ENCODE peak calls at places on chromosomes 13 and 19, in nine cellular contexts. One of them, this sample, is unnamed.

GRCh38 chr13:95641961-95642621 is 2.4 kb downstream of the DZIP1 start:
- DNase-seq in heart right ventricle: no peak
- DNase-seq in caudate nucleus: no peak
- DNase-seq in uterus: peak
- DNase-seq in stomach: peak
- DNase-seq in lower lobe of right lung: peak
- DNase-seq in H1: peak
- DNase-seq in CD8-positive, alpha-beta memory T cell: no peak
- DNase-seq in heart left ventricle: peak
- DNase-seq in this sample: no peak

GRCh38 chr19:49056101-49056901 is 1.2 kb downstream of the CGB7 start:
- DNase-seq in lower lobe of right lung: peak
- DNase-seq in stomach: peak
- DNase-seq in uterus: peak
- DNase-seq in CD8-positive, alpha-beta memory T cell: peak
- DNase-seq in H1: peak
- DNase-seq in caudate nucleus: no peak
- DNase-seq in heart right ventricle: peak
- DNase-seq in heart left ventricle: peak
- DNase-seq in this sample: peak

GRCh38 chr19:45645631-45646344 is 6.6 kb upstream of the EML2 start:
- DNase-seq in CD8-positive, alpha-beta memory T cell: peak
- DNase-seq in caudate nucleus: peak
- DNase-seq in uterus: peak
- DNase-seq in stomach: peak
- DNase-seq in H1: peak
- DNase-seq in heart left ventricle: peak
- DNase-seq in heart right ventricle: peak
- DNase-seq in lower lobe of right lung: peak
- DNase-seq in this sample: peak

GRCh38 chr19:49342291-49342721 is 7.1 kb downstream of the CD37 start:
- DNase-seq in stomach: no peak
- DNase-seq in H1: no peak
- DNase-seq in lower lobe of right lung: peak
- DNase-seq in CD8-positive, alpha-beta memory T cell: no peak
- DNase-seq in heart left ventricle: no peak
- DNase-seq in heart right ventricle: no peak
- DNase-seq in uterus: no peak
- DNase-seq in caudate nucleus: no peak
- DNase-seq in this sample: no peak

GRCh38 chr13:31380728-31381127 is 181.0 kb downstream of the B3GLCT start:
- DNase-seq in heart left ventricle: no peak
- DNase-seq in caudate nucleus: no peak
- DNase-seq in uterus: no peak
- DNase-seq in lower lobe of right lung: no peak
- DNase-seq in H1: no peak
- DNase-seq in stomach: no peak
- DNase-seq in CD8-positive, alpha-beta memory T cell: no peak
- DNase-seq in heart right ventricle: no peak
- DNase-seq in this sample: no peak

GRCh38 chr19:19064811-19065745 is 1.3 kb downstream of the SLC25A42 start:
- DNase-seq in CD8-positive, alpha-beta memory T cell: peak
- DNase-seq in stomach: no peak
- DNase-seq in heart right ventricle: no peak
- DNase-seq in H1: no peak
- DNase-seq in uterus: no peak
- DNase-seq in lower lobe of right lung: no peak
- DNase-seq in caudate nucleus: no peak
- DNase-seq in heart left ventricle: no peak
- DNase-seq in this sample: no peak

GRCh38 chr19:52022193-52022592 is 6.0 kb downstream of the ZNF614 start:
- DNase-seq in uterus: no peak
- DNase-seq in heart left ventricle: no peak
- DNase-seq in H1: no peak
- DNase-seq in CD8-positive, alpha-beta memory T cell: no peak
- DNase-seq in lower lobe of right lung: no peak
- DNase-seq in heart right ventricle: no peak
- DNase-seq in caudate nucleus: no peak
- DNase-seq in stomach: no peak
- DNase-seq in this sample: no peak

GRCh38 chr19:10112895-10113591 is 1.6 kb downstream of the P2RY11 start:
- DNase-seq in uterus: no peak
- DNase-seq in heart left ventricle: no peak
- DNase-seq in caudate nucleus: no peak
- DNase-seq in lower lobe of right lung: peak
- DNase-seq in stomach: peak
- DNase-seq in CD8-positive, alpha-beta memory T cell: peak
- DNase-seq in heart right ventricle: no peak
- DNase-seq in H1: peak
- DNase-seq in this sample: no peak

GRCh38 chr13:108987488-108987887 is 358.1 kb downstream of the MYO16 start:
- DNase-seq in H1: no peak
- DNase-seq in heart left ventricle: no peak
- DNase-seq in heart right ventricle: no peak
- DNase-seq in uterus: no peak
- DNase-seq in CD8-positive, alpha-beta memory T cell: no peak
- DNase-seq in caudate nucleus: no peak
- DNase-seq in lower lobe of right lung: no peak
- DNase-seq in stomach: no peak
- DNase-seq in this sample: no peak

GRCh38 chr13:26957163-26957562 is 196.6 kb upstream of the GPR12 start:
- DNase-seq in H1: no peak
- DNase-seq in heart left ventricle: no peak
- DNase-seq in heart right ventricle: no peak
- DNase-seq in uterus: no peak
- DNase-seq in lower lobe of right lung: no peak
- DNase-seq in CD8-positive, alpha-beta memory T cell: no peak
- DNase-seq in caudate nucleus: no peak
- DNase-seq in stomach: no peak
- DNase-seq in this sample: no peak

GRCh38 chr19:54196514-54196913 is 4.1 kb upstream of the RPS9 start:
- DNase-seq in heart right ventricle: no peak
- DNase-seq in H1: no peak
- DNase-seq in heart left ventricle: no peak
- DNase-seq in uterus: no peak
- DNase-seq in CD8-positive, alpha-beta memory T cell: no peak
- DNase-seq in stomach: no peak
- DNase-seq in lower lobe of right lung: no peak
- DNase-seq in caudate nucleus: no peak
- DNase-seq in this sample: no peak

GRCh38 chr19:1400281-1401137 is 833 bp downstream of the GAMT start:
- DNase-seq in lower lobe of right lung: no peak
- DNase-seq in caudate nucleus: no peak
- DNase-seq in H1: no peak
- DNase-seq in stomach: peak
- DNase-seq in heart right ventricle: peak
- DNase-seq in CD8-positive, alpha-beta memory T cell: no peak
- DNase-seq in uterus: no peak
- DNase-seq in heart left ventricle: peak
- DNase-seq in this sample: peak

GRCh38 chr13:90315061-90315460 is 1032.4 kb upstream of the MIR17HG start:
- DNase-seq in uterus: no peak
- DNase-seq in heart left ventricle: no peak
- DNase-seq in heart right ventricle: no peak
- DNase-seq in caudate nucleus: no peak
- DNase-seq in lower lobe of right lung: no peak
- DNase-seq in H1: no peak
- DNase-seq in stomach: no peak
- DNase-seq in CD8-positive, alpha-beta memory T cell: no peak
- DNase-seq in this sample: no peak

GRCh38 chr13:97945792-97946419 is 7.6 kb upstream of the IPO5 start:
- DNase-seq in heart left ventricle: no peak
- DNase-seq in H1: no peak
- DNase-seq in stomach: no peak
- DNase-seq in CD8-positive, alpha-beta memory T cell: no peak
- DNase-seq in uterus: no peak
- DNase-seq in caudate nucleus: no peak
- DNase-seq in lower lobe of right lung: no peak
- DNase-seq in heart right ventricle: no peak
- DNase-seq in this sample: peak

DNA sequence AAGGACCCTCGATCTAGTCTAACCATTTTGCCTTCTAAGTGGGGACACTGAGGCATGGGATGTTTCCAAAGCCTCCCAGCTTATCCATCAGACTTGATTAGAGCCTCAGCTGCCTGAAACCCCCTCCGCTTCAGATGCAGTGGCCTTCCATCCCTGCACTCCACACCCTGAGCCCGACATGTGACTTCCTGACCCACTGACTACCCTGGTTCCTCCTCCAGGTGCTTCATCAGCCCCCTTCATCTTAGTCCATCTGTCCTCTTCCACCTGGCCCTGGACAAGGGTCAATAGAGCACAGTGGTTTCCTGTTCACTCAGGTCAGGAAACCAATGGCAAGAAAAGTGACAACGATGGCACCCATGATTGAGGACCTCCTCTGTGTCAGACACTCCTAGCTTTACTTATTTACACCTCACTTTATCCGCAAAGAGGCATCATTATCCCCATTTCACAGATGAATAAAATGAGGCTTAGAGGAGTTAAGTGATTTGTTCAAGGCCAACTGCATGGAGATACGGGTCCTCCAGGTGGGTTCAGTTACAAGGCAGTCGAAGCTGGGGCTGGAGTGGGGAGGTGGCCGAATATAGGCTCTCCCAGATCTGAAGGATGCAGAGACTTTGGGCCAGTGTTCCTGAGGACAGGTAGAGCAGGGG is 81.6 kb upstream of the TM9SF2 start:
- DNase-seq in heart left ventricle: no peak
- DNase-seq in stomach: peak
- DNase-seq in H1: no peak
- DNase-seq in caudate nucleus: no peak
- DNase-seq in uterus: no peak
- DNase-seq in lower lobe of right lung: no peak
- DNase-seq in CD8-positive, alpha-beta memory T cell: no peak
- DNase-seq in heart right ventricle: no peak
- DNase-seq in this sample: no peak
- H3K27ac ChIP-seq in heart left ventricle: no peak
- H3K27ac ChIP-seq in stomach: no peak
- H3K27ac ChIP-seq in H1: no peak
- H3K27ac ChIP-seq in caudate nucleus: no peak
- H3K27ac ChIP-seq in uterus: no peak
- H3K27ac ChIP-seq in lower lobe of right lung: no peak
- H3K27ac ChIP-seq in CD8-positive, alpha-beta memory T cell: no peak
- H3K27ac ChIP-seq in heart right ventricle: no peak
- H3K27ac ChIP-seq in this sample: no peak

GRCh38 chr13:21973437-21974125 is 302.7 kb downstream of the FGF9 start:
- DNase-seq in CD8-positive, alpha-beta memory T cell: no peak
- DNase-seq in H1: no peak
- DNase-seq in caudate nucleus: no peak
- DNase-seq in stomach: no peak
- DNase-seq in uterus: no peak
- DNase-seq in heart left ventricle: no peak
- DNase-seq in heart right ventricle: no peak
- DNase-seq in lower lobe of right lung: no peak
- DNase-seq in this sample: no peak

GRCh38 chr13:21976159-21976558 is 305.3 kb downstream of the FGF9 start:
- DNase-seq in heart right ventricle: no peak
- DNase-seq in lower lobe of right lung: no peak
- DNase-seq in caudate nucleus: no peak
- DNase-seq in stomach: no peak
- DNase-seq in CD8-positive, alpha-beta memory T cell: no peak
- DNase-seq in H1: no peak
- DNase-seq in uterus: no peak
- DNase-seq in heart left ventricle: no peak
- DNase-seq in this sample: no peak

GRCh38 chr13:21971662-21972635 is 301.1 kb downstream of the FGF9 start:
- DNase-seq in CD8-positive, alpha-beta memory T cell: no peak
- DNase-seq in caudate nucleus: no peak
- DNase-seq in heart right ventricle: no peak
- DNase-seq in stomach: no peak
- DNase-seq in uterus: no peak
- DNase-seq in heart left ventricle: no peak
- DNase-seq in H1: no peak
- DNase-seq in lower lobe of right lung: no peak
- DNase-seq in this sample: peak

GRCh38 chr13:21970918-21971317 is 300.0 kb downstream of the FGF9 start:
- DNase-seq in caudate nucleus: no peak
- DNase-seq in heart left ventricle: no peak
- DNase-seq in lower lobe of right lung: no peak
- DNase-seq in uterus: no peak
- DNase-seq in heart right ventricle: no peak
- DNase-seq in CD8-positive, alpha-beta memory T cell: no peak
- DNase-seq in stomach: no peak
- DNase-seq in H1: no peak
- DNase-seq in this sample: no peak

GRCh38 chr13:21974741-21975140 is 303.9 kb downstream of the FGF9 start:
- DNase-seq in stomach: no peak
- DNase-seq in uterus: no peak
- DNase-seq in lower lobe of right lung: no peak
- DNase-seq in caudate nucleus: no peak
- DNase-seq in H1: no peak
- DNase-seq in heart right ventricle: no peak
- DNase-seq in CD8-positive, alpha-beta memory T cell: no peak
- DNase-seq in heart left ventricle: no peak
- DNase-seq in this sample: peak
- H3K27ac ChIP-seq in stomach: no peak
- H3K27ac ChIP-seq in uterus: no peak
- H3K27ac ChIP-seq in lower lobe of right lung: no peak
- H3K27ac ChIP-seq in caudate nucleus: no peak
- H3K27ac ChIP-seq in H1: no peak
- H3K27ac ChIP-seq in heart right ventricle: no peak
- H3K27ac ChIP-seq in CD8-positive, alpha-beta memory T cell: no peak
- H3K27ac ChIP-seq in heart left ventricle: no peak
- H3K27ac ChIP-seq in this sample: peak

DNA sequence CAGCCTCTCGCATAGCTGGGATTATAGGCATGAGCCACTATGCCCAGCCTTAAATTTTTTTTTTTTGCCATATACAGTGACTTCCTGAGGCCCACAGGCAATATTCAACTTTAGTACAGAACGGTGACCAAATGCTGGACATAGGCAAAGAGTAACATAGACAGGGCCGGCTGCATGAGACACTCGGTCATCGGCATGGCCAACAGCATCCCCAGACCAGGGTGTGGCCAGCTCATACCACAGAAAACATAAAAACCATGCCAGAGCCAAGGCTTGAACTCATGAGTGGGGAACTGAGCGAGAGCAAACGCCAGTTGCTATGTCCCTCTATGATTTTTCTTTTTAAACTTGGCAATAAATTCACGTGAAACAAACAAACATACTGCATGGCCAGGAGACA is 17.0 kb downstream of the KANK2 start:
- DNase-seq in caudate nucleus: no peak
- DNase-seq in CD8-positive, alpha-beta memory T cell: no peak
- DNase-seq in stomach: no peak
- DNase-seq in H1: no peak
- DNase-seq in lower lobe of right lung: no peak
- DNase-seq in heart right ventricle: no peak
- DNase-seq in heart left ventricle: no peak
- DNase-seq in uterus: no peak
- DNase-seq in this sample: no peak
- H3K27ac ChIP-seq in caudate nucleus: no peak
- H3K27ac ChIP-seq in CD8-positive, alpha-beta memory T cell: no peak
- H3K27ac ChIP-seq in stomach: no peak
- H3K27ac ChIP-seq in H1: no peak
- H3K27ac ChIP-seq in lower lobe of right lung: peak
- H3K27ac ChIP-seq in heart right ventricle: peak
- H3K27ac ChIP-seq in heart left ventricle: peak
- H3K27ac ChIP-seq in uterus: peak
- H3K27ac ChIP-seq in this sample: peak

DNA sequence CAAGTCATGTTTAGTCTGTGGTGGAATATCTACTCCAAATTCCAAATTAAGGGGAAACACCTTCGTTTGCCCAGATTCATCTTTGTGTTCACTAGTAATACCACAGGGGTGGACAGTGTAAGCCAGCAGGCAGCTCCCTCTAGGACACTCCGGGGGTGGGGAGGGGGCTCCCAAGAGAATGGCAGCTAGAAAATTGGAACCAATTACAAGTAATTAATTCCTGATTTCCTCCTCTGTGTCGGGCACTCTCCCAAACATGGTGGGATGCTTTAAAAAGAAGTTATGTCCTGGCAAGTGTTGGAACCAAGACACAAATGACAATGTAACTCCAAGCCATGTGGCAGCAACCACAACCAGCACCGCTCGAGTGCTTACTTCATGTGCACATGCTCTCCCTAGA is 5.9 kb downstream of the COL4A1 start:
- DNase-seq in lower lobe of right lung: no peak
- DNase-seq in H1: no peak
- DNase-seq in stomach: no peak
- DNase-seq in CD8-positive, alpha-beta memory T cell: no peak
- DNase-seq in uterus: peak
- DNase-seq in heart left ventricle: no peak
- DNase-seq in caudate nucleus: no peak
- DNase-seq in heart right ventricle: no peak
- DNase-seq in this sample: no peak
- H3K27ac ChIP-seq in lower lobe of right lung: no peak
- H3K27ac ChIP-seq in H1: no peak
- H3K27ac ChIP-seq in stomach: no peak
- H3K27ac ChIP-seq in CD8-positive, alpha-beta memory T cell: no peak
- H3K27ac ChIP-seq in uterus: peak
- H3K27ac ChIP-seq in heart left ventricle: peak
- H3K27ac ChIP-seq in caudate nucleus: no peak
- H3K27ac ChIP-seq in heart right ventricle: peak
- H3K27ac ChIP-seq in this sample: peak